ENCODE peak calls at places on chromosomes 7 and 10, in eight cellular contexts. X is NCI-H460, J is aorta, L is ELR, D is stomach, U is astrocyte of the spinal cord, R is cardiac fibroblast, E is caudate nucleus. S is an unnamed sample.

GRCh38 chr7:92781117-92781720 is 55.2 kb downstream of the CDK6 start:
- DNase-seq in X (no peak), J (no peak), L (no peak), D (no peak), U (no peak), R (peak; percentile 73), E (peak; percentile 48), S (no peak)

GRCh38 chr7:107078517-107078966 is 34.0 kb downstream of the PRKAR2B start:
- DNase-seq in X (no peak), J (no peak), L (peak; percentile 72), D (no peak), U (peak; percentile 62), R (peak; percentile 44), E (no peak), S (no peak)

GRCh38 chr7:41695661-41696322 is 7.1 kb downstream of the INHBA start:
- DNase-seq in X (no peak), J (no peak), L (peak; percentile 88), D (no peak), U (no peak), R (peak; percentile 82), E (no peak), S (no peak)

GRCh38 chr7:7731732-7732131 is 13.3 kb upstream of the RPA3 start:
- DNase-seq in X (no peak), J (no peak), L (no peak), D (no peak), U (no peak), R (no peak), E (no peak), S (peak; percentile 22)

GRCh38 chr10:116849271-116850057 is at the start of gene ENO4:
- DNase-seq in X (peak; percentile 81), J (peak; percentile 89), L (peak; percentile 74), D (peak; percentile 85), U (peak; percentile 85), R (peak; percentile 79), E (peak; percentile 65), S (no peak)

GRCh38 chr10:114306116-114306973 is 67.3 kb downstream of the VWA2 start:
- DNase-seq in X (no peak), J (no peak), L (peak; percentile 98), D (no peak), U (peak; percentile 98), R (peak; percentile 65), E (no peak), S (peak; percentile 6)

GRCh38 chr7:157397751-157398691 is 61.2 kb downstream of the DNAJB6 start:
- DNase-seq in X (peak; percentile 36), J (peak; percentile 80), L (peak; percentile 68), D (peak; percentile 48), U (peak; percentile 41), R (peak; percentile 88), E (no peak), S (peak; percentile 5)

GRCh38 chr7:27096756-27097514 is 1.1 kb upstream of the HOXA1 start:
- DNase-seq in X (no peak), J (peak; percentile 83), L (peak; percentile 73), D (no peak), U (peak; percentile 59), R (no peak), E (no peak), S (no peak)

GRCh38 chr7:38368191-38368605 is 94.8 kb upstream of the TARP start:
- DNase-seq in X (peak; percentile 81), J (peak; percentile 86), L (peak; percentile 83), D (peak; percentile 57), U (peak; percentile 55), R (peak; percentile 69), E (no peak), S (peak; percentile 75)

GRCh38 chr7:134788191-134788590 is 8.8 kb downstream of the CALD1 start:
- DNase-seq in X (no peak), J (no peak), L (no peak), D (no peak), U (peak; percentile 5), R (no peak), E (no peak), S (no peak)

GRCh38 chr10:17113889-17114288 is 15.7 kb downstream of the CUBN start:
- DNase-seq in X (no peak), J (peak; percentile 77), L (peak; percentile 15), D (no peak), U (peak; percentile 29), R (peak; percentile 63), E (no peak), S (no peak)

GRCh38 chr10:65142641-65143435 is 1621.6 kb downstream of the REEP3 start:
- DNase-seq in X (no peak), J (no peak), L (no peak), D (no peak), U (no peak), R (no peak), E (no peak), S (no peak)

GRCh38 chr7:106178593-106179134 is 66.6 kb upstream of the SYPL1 start:
- DNase-seq in X (peak; percentile 70), J (no peak), L (peak; percentile 53), D (peak; percentile 55), U (peak; percentile 67), R (peak; percentile 88), E (no peak), S (peak; percentile 40)

GRCh38 chr7:48299580-48300169 is 128.4 kb downstream of the ABCA13 start:
- DNase-seq in X (peak; percentile 59), J (no peak), L (peak; percentile 58), D (no peak), U (peak; percentile 76), R (peak; percentile 64), E (no peak), S (peak; percentile 82)

S was measured in COLO829.